ENCODE peak calls at places on chromosome 6, in four cellular contexts. Z is IMR-90, J is fibroblast of mammary gland, N is A673. L is an unnamed sample.

GRCh38 chr6:11969092-11969491 is 43.0 kb upstream of the HIVEP1 start:
- DNase-seq in Z (peak; percentile 54), J (peak; percentile 55), N (no peak), L (peak; percentile 88)

GRCh38 chr6:151493495-151494234 is at the start of gene CCDC170:
- DNase-seq in Z (no peak), J (no peak), N (peak; percentile 35), L (no peak)

GRCh38 chr6:106194949-106195919 is 109.1 kb downstream of the PRDM1 start:
- DNase-seq in Z (peak; percentile 68), J (peak; percentile 76), N (peak; percentile 2), L (peak; percentile 85)

GRCh38 chr6:21999012-21999528 is 297.8 kb downstream of the PRL start:
- DNase-seq in Z (peak; percentile 76), J (peak; percentile 49), N (peak; percentile 78), L (peak; percentile 60)

GRCh38 chr6:169933839-169934698 is 182.6 kb downstream of the ERMARD start:
- DNase-seq in Z (no peak), J (peak; percentile 6), N (no peak), L (peak; percentile 26)

GRCh38 chr6:157762636-157763035 is 60.4 kb upstream of the SNX9 start:
- DNase-seq in Z (no peak), J (peak; percentile 47), N (no peak), L (peak; percentile 21)

GRCh38 chr6:104639671-104640070 is 220.0 kb downstream of the HACE1 start:
- DNase-seq in Z (peak; percentile 43), J (peak; percentile 68), N (peak; percentile 21), L (peak; percentile 86)

GRCh38 chr6:137248702-137249101 is 29.5 kb upstream of the IFNGR1 start:
- DNase-seq in Z (no peak), J (no peak), N (no peak), L (no peak)

GRCh38 chr6:41689171-41690008 is 46.0 kb downstream of the TFEB start:
- DNase-seq in Z (peak; percentile 36), J (peak; percentile 45), N (peak; percentile 31), L (peak; percentile 19)

GRCh38 chr6:134979142-134979541 is 29.2 kb upstream of the ALDH8A1 start:
- DNase-seq in Z (no peak), J (no peak), N (no peak), L (no peak)

GRCh38 chr6:82867946-82868345 is 197.7 kb downstream of the UBE3D start:
- DNase-seq in Z (no peak), J (no peak), N (no peak), L (no peak)

GRCh38 chr6:57127763-57128162 is 37.8 kb downstream of the ZNF451 start:
- DNase-seq in Z (no peak), J (no peak), N (no peak), L (no peak)

GRCh38 chr6:40349092-40349491 is 238.1 kb downstream of the LRFN2 start:
- DNase-seq in Z (no peak), J (no peak), N (peak; percentile 48), L (peak; percentile 28)

GRCh38 chr6:166598441-166599138 is 12.1 kb upstream of the RAMACL start:
- DNase-seq in Z (peak; percentile 97), J (peak; percentile 97), N (no peak), L (peak; percentile 96)

GRCh38 chr6:149094156-149094555 is 223.4 kb upstream of the TAB2 start:
- DNase-seq in Z (peak; percentile 4), J (peak; percentile 14), N (no peak), L (peak; percentile 20)

DNA sequence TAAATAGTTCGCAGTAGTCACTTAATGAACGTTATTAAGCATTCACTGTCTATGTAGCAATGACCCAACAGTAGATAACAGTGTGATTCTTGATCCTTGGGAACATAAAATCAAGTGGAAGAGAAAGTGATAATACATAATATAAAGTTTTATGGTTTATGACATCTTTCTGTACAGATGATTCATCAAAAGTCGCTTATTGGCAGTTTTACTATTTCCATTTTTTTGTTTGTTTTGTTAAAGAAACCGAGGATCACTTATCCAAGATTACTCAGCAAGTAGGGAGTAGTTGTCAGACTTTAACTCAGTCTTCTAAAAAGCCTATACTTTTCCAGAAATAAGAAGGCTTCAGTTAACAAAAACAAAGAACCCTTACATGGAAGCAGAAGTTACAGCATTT is 260.8 kb downstream of the ZFAND3 start:
- DNase-seq in Z (peak; percentile 63), J (peak; percentile 46), N (no peak), L (no peak)
- H3K4me3 ChIP-seq in Z (no peak overlapping the region), J (no peak overlapping the region), N (no peak overlapping the region), L (no peak overlapping the region)

GRCh38 chr6:90648873-90649272 is 62.0 kb upstream of the MAP3K7 start:
- DNase-seq in Z (no peak), J (no peak), N (no peak), L (no peak)
- TF ChIP-seq CTCF in Z (no peak), J (no peak), N (no peak), L (no peak)

GRCh38 chr6:158938220-158938619 is 61.8 kb downstream of the RSPH3 start:
- DNase-seq in Z (no peak), J (no peak), N (no peak), L (no peak)
- H3K4me3 ChIP-seq in Z (no peak overlapping the region), J (no peak overlapping the region), N (no peak overlapping the region), L (no peak overlapping the region)

GRCh38 chr6:51855310-51856082 is 231.9 kb downstream of the PKHD1 start:
- DNase-seq in Z (peak; percentile 67), J (peak; percentile 63), N (peak; percentile 90), L (peak; percentile 62)

GRCh38 chr6:51854876-51855275 is 232.5 kb downstream of the PKHD1 start:
- DNase-seq in Z (no peak), J (no peak), N (peak; percentile 48), L (no peak)

GRCh38 chr6:51856508-51856907 is 230.9 kb downstream of the PKHD1 start:
- DNase-seq in Z (no peak), J (no peak), N (no peak), L (no peak)

GRCh38 chr6:51854347-51854746 is 233.1 kb downstream of the PKHD1 start:
- DNase-seq in Z (no peak), J (no peak), N (no peak), L (no peak)

GRCh38 chr6:51857134-51857533 is 230.3 kb downstream of the PKHD1 start:
- DNase-seq in Z (no peak), J (no peak), N (peak; percentile 32), L (no peak)
- TF ChIP-seq CTCF in Z (no peak), J (no peak), N (no peak), L (no peak)

DNA sequence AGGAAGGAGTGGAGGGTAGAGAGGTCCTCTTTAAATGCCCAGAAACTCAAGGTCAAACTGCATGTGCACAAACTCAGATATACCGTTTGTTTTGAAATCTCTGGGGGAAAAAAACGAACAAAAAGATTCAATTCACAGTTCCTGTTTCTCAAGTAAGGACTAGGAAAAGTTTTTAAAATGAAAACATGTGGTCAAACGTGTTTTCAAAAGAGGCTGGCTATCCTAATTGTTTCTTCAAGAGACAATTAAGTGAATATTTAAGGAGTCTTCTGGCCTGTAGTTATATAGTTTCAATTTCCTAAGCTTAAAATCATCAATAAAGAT is 3.1 kb downstream of the RSPO3 start:
- DNase-seq in Z (no peak), J (no peak), N (no peak), L (no peak)
- H3K4me3 ChIP-seq in Z (no peak overlapping the region), J (no peak overlapping the region), N (no peak overlapping the region), L (no peak overlapping the region)

GRCh38 chr6:44576132-44576601 is 188.7 kb downstream of the CDC5L start:
- DNase-seq in Z (peak; percentile 41), J (peak; percentile 31), N (no peak), L (peak; percentile 68)
- TF ChIP-seq CTCF in Z (no peak), J (no peak), N (no peak), L (no peak)

GRCh38 chr6:110566346-110567125 is 90.1 kb upstream of the SLC22A16 start:
- DNase-seq in Z (peak; percentile 19), J (no peak), N (no peak), L (no peak)
- H3K4me3 ChIP-seq in Z (no peak overlapping the region), J (no peak overlapping the region), N (no peak overlapping the region), L (no peak overlapping the region)

GRCh38 chr6:37807656-37808055 is 11.9 kb upstream of the ZFAND3 start:
- DNase-seq in Z (no peak), J (no peak), N (no peak), L (no peak)
- TF ChIP-seq CTCF in Z (no peak), J (no peak), N (no peak), L (peak; percentile 9)

GRCh38 chr6:280775-281468 is 11.4 kb upstream of the DUSP22 start:
- DNase-seq in Z (no peak), J (no peak), N (no peak), L (no peak)

GRCh38 chr6:278494-278893 is 13.8 kb upstream of the DUSP22 start:
- DNase-seq in Z (no peak), J (no peak), N (no peak), L (no peak)

GRCh38 chr6:279630-280029 is 12.7 kb upstream of the DUSP22 start:
- DNase-seq in Z (no peak), J (no peak), N (no peak), L (no peak)

GRCh38 chr6:281469-282103 is 10.7 kb upstream of the DUSP22 start:
- DNase-seq in Z (no peak), J (no peak), N (no peak), L (no peak)

DNA sequence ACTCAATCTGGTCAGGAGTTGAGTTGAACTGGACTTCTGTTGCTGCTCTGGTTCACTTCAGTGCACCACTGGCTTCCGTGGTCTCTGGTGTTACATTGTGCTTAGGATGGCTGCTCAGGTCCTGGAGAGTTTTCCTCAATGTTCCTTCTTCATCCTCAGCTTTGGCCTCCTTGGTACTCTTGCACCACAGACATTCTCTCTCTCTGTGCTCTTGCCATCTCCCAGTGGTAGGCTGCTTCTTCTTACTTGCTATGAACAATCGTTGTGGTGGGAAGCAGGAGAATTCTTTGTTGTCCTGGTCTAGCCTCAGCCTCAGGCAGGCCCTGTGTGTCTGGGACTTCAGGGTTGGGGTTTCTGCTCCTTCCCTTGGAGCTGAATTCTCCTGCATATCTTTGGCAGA is 14.5 kb upstream of the DUSP22 start:
- DNase-seq in Z (no peak), J (no peak), N (no peak), L (no peak)
- H3K4me3 ChIP-seq in Z (no peak overlapping the region), J (no peak overlapping the region), N (no peak overlapping the region), L (no peak overlapping the region)

GRCh38 chr6:83889625-83890024 is 30.1 kb downstream of the CYB5R4 start:
- DNase-seq in Z (no peak), J (no peak), N (no peak), L (no peak)

GRCh38 chr6:83891586-83891985 is 32.1 kb downstream of the CYB5R4 start:
- DNase-seq in Z (no peak), J (no peak), N (no peak), L (no peak)

GRCh38 chr6:83893024-83893423 is 33.5 kb downstream of the CYB5R4 start:
- DNase-seq in Z (no peak), J (no peak), N (no peak), L (no peak)

GRCh38 chr6:83885984-83886383 is 26.5 kb downstream of the CYB5R4 start:
- DNase-seq in Z (no peak), J (no peak), N (no peak), L (no peak)

DNA sequence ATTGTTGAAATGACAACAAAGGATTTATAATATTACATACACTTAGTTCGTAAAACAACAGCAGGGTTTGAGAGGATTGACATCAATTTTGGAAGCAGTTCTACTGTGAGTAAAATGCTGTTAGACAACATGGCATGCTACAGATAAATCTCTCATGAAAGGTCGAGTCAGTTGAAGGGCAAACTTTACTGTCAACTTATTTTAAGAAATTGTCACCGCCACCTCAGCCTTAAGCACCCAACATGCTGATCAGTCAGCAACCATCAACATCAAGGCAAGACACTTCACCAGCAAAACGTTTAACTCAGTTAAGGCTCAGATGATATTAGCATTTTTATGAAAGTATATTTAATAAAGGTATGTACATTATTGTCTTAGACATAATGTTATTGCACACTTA is 31.0 kb downstream of the CYB5R4 start:
- DNase-seq in Z (no peak), J (no peak), N (no peak), L (no peak)
- TF ChIP-seq CTCF in Z (no peak), J (no peak), N (no peak), L (no peak)

L was measured in fibroblast of pulmonary artery.